ENCODE peak calls at places on chromosomes 1 and 21, in eight cellular contexts. N is iris pigment epithelial cell, X is lung, R is NCI-H2029, M is M059J, F is NCI-H146, J is NCI-H1105, L is activated gamma-delta T cell treated with Interleukin-2 at 50 U/mL for 16 hours. S is an unnamed sample.

GRCh38 chr1:228725178-228725577 is 10.1 kb upstream of the RHOU start:
- DNase-seq in L (no peak), N (no peak), F (no peak), X (no peak), J (no peak), M (no peak), R (no peak), S (no peak)

GRCh38 chr1:184457500-184457899 is 70.7 kb downstream of the C1orf21 start:
- DNase-seq in M (peak; percentile 3), F (no peak), J (no peak), R (no peak), X (no peak), N (peak; percentile 24), L (no peak), S (no peak)

GRCh38 chr1:156980551-156980950 is 60.1 kb downstream of the LRRC71 start:
- DNase-seq in L (no peak), F (no peak), N (no peak), M (no peak), X (no peak), J (no peak), R (no peak), S (no peak)

GRCh38 chr1:225765982-225766674 is 11.5 kb upstream of the SRP9 start:
- DNase-seq in J (no peak), M (no peak), L (no peak), X (no peak), R (no peak), F (no peak), N (no peak), S (no peak)

GRCh38 chr1:246608616-246609376 is 42.5 kb downstream of the CNST start:
- DNase-seq in L (no peak), F (peak; percentile 57), M (peak; percentile 96), R (peak; percentile 94), J (no peak), N (peak; percentile 97), X (peak; percentile 94), S (peak; percentile 9)

GRCh38 chr1:207497951-207498350 is 2.0 kb downstream of the CR1 start:
- DNase-seq in N (no peak), X (no peak), J (no peak), F (no peak), L (no peak), M (no peak), R (no peak), S (no peak)

GRCh38 chr1:87389011-87389410 is 60.3 kb downstream of the LMO4 start:
- DNase-seq in R (no peak), J (no peak), L (no peak), F (no peak), X (no peak), M (no peak), N (no peak), S (no peak)

GRCh38 chr21:41947596-41948403 is 6.0 kb downstream of the C2CD2 start:
- DNase-seq in R (no peak), F (no peak), J (no peak), M (peak; percentile 92), N (peak; percentile 27), L (no peak), X (no peak), S (no peak)

GRCh38 chr1:212379366-212379765 is 35.3 kb downstream of the PACC1 start:
- DNase-seq in N (no peak), L (no peak), J (no peak), M (no peak), F (no peak), R (no peak), X (no peak), S (no peak)

GRCh38 chr1:34306568-34306967 is 129.9 kb downstream of the C1orf94 start:
- DNase-seq in L (no peak), X (no peak), F (no peak), R (no peak), N (no peak), J (no peak), M (peak; percentile 51), S (no peak)

S was measured in thoracic aorta.